ENCODE peak calls at places on chromosomes 4 and X, in eight cellular contexts. E, V, I, F, C, P, A and U are unnamed samples.
A peak's percentile ranks its signal among the peaks of the same experiment; 100 is the strongest.

GRCh38 chrX:99938464-99938863 is 471.6 kb downstream of the PCDH19 start:
- DNase-seq in E (no peak), V (no peak), I (no peak), F (no peak), C (no peak), P (no peak), A (no peak), U (no peak)

GRCh38 chrX:42485621-42486020 is 292.3 kb downstream of the PPP1R2C start:
- DNase-seq in E (no peak), V (no peak), I (peak; percentile 4), F (no peak), C (no peak), P (no peak), A (no peak), U (no peak)

GRCh38 chrX:1181131-1181530 is 31.3 kb downstream of the CRLF2 start:
- DNase-seq in E (no peak), V (no peak), I (no peak), F (no peak), C (no peak), P (no peak), A (no peak), U (no peak)

GRCh38 chr4:55329012-55329411 is 17.0 kb upstream of the SRD5A3 start:
- DNase-seq in E (no peak), V (no peak), I (no peak), F (no peak), C (no peak), P (no peak), A (no peak), U (no peak)

GRCh38 chrX:21996872-21997271 is 35.3 kb upstream of the PHEX start:
- DNase-seq in E (peak; percentile 68), V (peak; percentile 17), I (no peak), F (no peak), C (no peak), P (peak; percentile 13), A (no peak), U (no peak)

GRCh38 chr4:162104459-162105124 is 59.2 kb downstream of the FSTL5 start:
- DNase-seq in E (no peak), V (no peak), I (no peak), F (no peak), C (peak; percentile 40), P (no peak), A (no peak), U (no peak)

GRCh38 chrX:41050359-41050758 is 34.9 kb upstream of the USP9X start:
- DNase-seq in E (no peak), V (no peak), I (no peak), F (no peak), C (no peak), P (no peak), A (no peak), U (no peak)

GRCh38 chr4:89006307-89006706 is 50.7 kb downstream of the FAM13A start:
- DNase-seq in E (no peak), V (no peak), I (no peak), F (no peak), C (no peak), P (no peak), A (no peak), U (no peak)

GRCh38 chrX:149903889-149904748 is 23.1 kb downstream of the MAGEA8 start:
- DNase-seq in E (no peak), V (peak; percentile 3), I (no peak), F (no peak), C (peak; percentile 21), P (peak; percentile 65), A (peak; percentile 13), U (no peak)

GRCh38 chr4:86414686-86415085 is 54.8 kb upstream of the MAPK10 start:
- DNase-seq in E (no peak), V (no peak), I (no peak), F (no peak), C (no peak), P (no peak), A (no peak), U (no peak)

GRCh38 chrX:154802838-154803410 is 2.4 kb downstream of the MPP1 start:
- DNase-seq in E (no peak), V (no peak), I (no peak), F (no peak), C (no peak), P (no peak), A (no peak), U (no peak)

GRCh38 chrX:154806837-154807501 is 1.7 kb upstream of the MPP1 start:
- DNase-seq in E (no peak), V (no peak), I (no peak), F (no peak), C (no peak), P (no peak), A (no peak), U (no peak)

GRCh38 chrX:154804957-154805695 is at the start of gene MPP1:
- DNase-seq in E (peak; percentile 60), V (no peak), I (peak; percentile 32), F (no peak), C (peak; percentile 74), P (peak; percentile 87), A (peak; percentile 36), U (peak; percentile 89)

GRCh38 chrX:154804564-154804956 is 725 bp downstream of the MPP1 start:
- DNase-seq in E (no peak), V (no peak), I (no peak), F (no peak), C (no peak), P (no peak), A (no peak), U (peak; percentile 44)

GRCh38 chrX:154805696-154806091 is 409 bp upstream of the MPP1 start:
- DNase-seq in E (no peak), V (no peak), I (no peak), F (no peak), C (peak; percentile 39), P (no peak), A (no peak), U (no peak)
- H3K27me3 ChIP-seq in E (no peaks in the 10 kb centered on the region), V (peaks cover 4% of the 10 kb centered on the region), I (no peaks in the 10 kb centered on the region), F (no peaks in the 10 kb centered on the region), C (peaks cover 14% of the 10 kb centered on the region), P (no peaks in the 10 kb centered on the region), A (no peaks in the 10 kb centered on the region), U (no peaks in the 10 kb centered on the region)

GRCh38 chrX:69306063-69306404 is 140.8 kb upstream of the PJA1 start:
- DNase-seq in E (no peak), V (no peak), I (no peak), F (no peak), C (no peak), P (no peak), A (no peak), U (no peak)

GRCh38 chrX:69305333-69306062 is 140.2 kb upstream of the PJA1 start:
- DNase-seq in E (no peak), V (no peak), I (no peak), F (no peak), C (peak; percentile 82), P (no peak), A (no peak), U (no peak)

GRCh38 chrX:69309074-69309792 is 144.0 kb upstream of the PJA1 start:
- DNase-seq in E (no peak), V (peak; percentile 71), I (no peak), F (no peak), C (no peak), P (no peak), A (no peak), U (no peak)

GRCh38 chrX:69307029-69307428 is 141.8 kb upstream of the PJA1 start:
- DNase-seq in E (no peak), V (no peak), I (no peak), F (no peak), C (no peak), P (no peak), A (no peak), U (no peak)

DNA sequence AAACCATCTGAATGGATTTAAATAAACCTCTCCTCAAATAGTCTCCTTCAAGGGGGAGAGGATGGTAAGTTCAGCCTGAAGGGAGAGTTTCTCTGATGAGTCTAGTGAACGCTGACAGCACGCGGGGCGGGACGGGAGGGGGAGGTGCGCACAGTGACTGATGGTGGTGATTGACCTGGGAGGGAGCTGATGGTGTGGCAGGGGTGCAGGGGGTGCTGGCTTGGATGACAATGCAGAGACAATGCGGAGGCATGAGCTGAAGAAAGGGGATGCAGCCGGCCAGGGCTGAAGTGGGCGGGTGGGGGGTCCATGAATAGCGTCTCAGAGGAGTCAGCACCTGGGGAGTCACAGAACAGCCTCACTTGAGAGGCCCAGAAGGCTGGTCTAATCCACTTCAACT is 142.5 kb upstream of the PJA1 start:
- DNase-seq in E (no peak), V (no peak), I (no peak), F (no peak), C (no peak), P (no peak), A (no peak), U (no peak)
- TF ChIP-seq REST in E (no peak), V (no peak), I (no peak), F (no peak), C (no peak), P (no peak), A (no peak), U (no peak)

GRCh38 chrX:103276581-103277002 is at the start of gene TCEAL5:
- DNase-seq in E (no peak), V (no peak), I (no peak), F (no peak), C (peak; percentile 22), P (no peak), A (no peak), U (peak; percentile 77)

GRCh38 chrX:103274284-103274683 is 2.3 kb downstream of the TCEAL5 start:
- DNase-seq in E (no peak), V (no peak), I (no peak), F (no peak), C (no peak), P (no peak), A (no peak), U (no peak)

DNA sequence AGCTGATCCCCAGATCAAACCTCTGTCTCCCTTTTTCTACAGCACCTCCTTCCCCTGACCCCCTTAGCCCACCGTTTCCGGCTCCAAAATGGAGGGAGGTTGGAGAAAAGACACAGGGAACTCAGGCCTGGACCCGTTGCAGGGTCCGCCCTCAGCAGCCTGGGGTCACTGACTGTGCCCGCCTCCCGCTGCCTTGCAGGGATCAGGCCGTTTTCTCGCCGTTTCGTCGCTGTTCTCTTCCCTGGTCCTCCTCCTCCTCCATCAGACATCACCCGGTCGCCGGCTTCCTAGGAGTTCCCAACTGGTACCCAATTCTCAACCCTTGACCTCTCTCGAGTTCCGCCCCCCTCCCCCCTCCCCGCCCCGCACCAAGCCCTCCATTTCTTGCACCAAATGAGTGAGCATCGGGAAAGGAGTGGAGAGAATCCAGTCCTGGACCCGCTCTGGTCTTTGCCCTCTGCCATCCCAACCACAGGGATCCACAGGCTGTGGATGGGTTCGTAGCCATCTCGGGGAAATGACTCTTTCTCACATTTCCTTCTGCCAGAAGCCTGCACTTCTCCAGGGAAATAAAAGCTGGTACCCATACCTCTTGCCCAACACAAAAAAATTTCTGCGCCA is 493 bp downstream of the TCEAL5 start:
- DNase-seq in E (no peak), V (no peak), I (no peak), F (no peak), C (peak; percentile 41), P (no peak), A (no peak), U (peak; percentile 56)
- H3K27me3 ChIP-seq in E (peaks cover 22% of the 10 kb centered on the region), V (no peaks in the 10 kb centered on the region), I (no peaks in the 10 kb centered on the region), F (peaks cover 13% of the 10 kb centered on the region), C (peaks cover 3% of the 10 kb centered on the region), P (peaks cover 16% of the 10 kb centered on the region), A (peaks cover 3% of the 10 kb centered on the region), U (peaks cover 39% of the 10 kb centered on the region)

DNA sequence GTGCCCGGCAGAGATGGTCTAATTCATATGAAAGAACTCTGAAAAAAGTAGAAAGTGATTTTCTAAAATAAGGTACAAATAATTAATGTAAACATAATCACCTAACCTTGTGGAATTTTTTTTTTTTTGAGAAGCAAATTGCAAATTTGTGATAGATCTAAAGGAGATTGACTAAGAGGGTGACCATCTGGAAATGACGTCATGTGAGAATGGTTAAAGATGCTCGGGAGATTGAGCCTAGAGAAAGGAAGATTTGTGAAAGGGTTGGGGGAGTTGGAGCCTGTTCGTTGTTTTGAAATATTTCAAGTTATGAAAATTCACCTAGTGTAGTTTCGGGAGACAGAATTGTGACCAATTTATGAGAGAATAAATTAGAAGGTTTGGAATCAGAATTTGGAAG is 115.7 kb upstream of the ANK2 start:
- DNase-seq in E (no peak), V (no peak), I (no peak), F (no peak), C (no peak), P (no peak), A (no peak), U (no peak)
- TF ChIP-seq REST in E (no peak), V (no peak), I (no peak), F (no peak), C (no peak), P (no peak), A (no peak), U (no peak)